ENCODE peak calls at places on chromosomes 16 and 17, in four cellular contexts. Y is stimulated activated CD8-positive, alpha-beta memory T cell treated with anti-CD3 and anti-CD28 coated beads, Interleukin-7, amount 100 ng/mL, for 1 hour; G is Peyer's patch; R is stimulated activated CD4-positive, alpha-beta T cell treated with anti-CD3 and anti-CD28 coated beads, Interleukin-12 subunit alpha, Interleukin-12 subunit beta, amount 100 ng/mL, for 4 hours. H is an unnamed sample.

GRCh38 chr17:6413073-6413472 is 21.8 kb downstream of the AIPL1 start:
- DNase-seq in Y (no peak), G (no peak), R (no peak), H (no peak)

GRCh38 chr17:50944054-50944901 is 78.1 kb upstream of the TOB1 start:
- DNase-seq in Y (peak), G (peak), R (peak), H (no peak)

GRCh38 chr16:55257971-55258613 is 65.9 kb upstream of the IRX6 start:
- DNase-seq in Y (no peak), G (no peak), R (peak), H (no peak)

GRCh38 chr17:2086306-2086705 is 31.4 kb downstream of the HIC1 start:
- DNase-seq in Y (no peak), G (no peak), R (no peak), H (no peak)

GRCh38 chr16:31194898-31195297 is 7.7 kb downstream of the PYCARD start:
- DNase-seq in Y (no peak), G (no peak), R (no peak), H (no peak)

GRCh38 chr17:72657467-72658317 is 434.8 kb downstream of the SLC39A11 start:
- DNase-seq in Y (no peak), G (no peak), R (no peak), H (no peak)

GRCh38 chr17:59238904-59239303 is 18.6 kb downstream of the GDPD1 start:
- DNase-seq in Y (no peak), G (no peak), R (no peak), H (no peak)

GRCh38 chr17:10785295-10785694 is 18.6 kb downstream of the TMEM238L start:
- DNase-seq in Y (no peak), G (no peak), R (no peak), H (no peak)

GRCh38 chr16:20814761-20815160 is 8.4 kb downstream of the REXO5 start:
- DNase-seq in Y (no peak), G (no peak), R (no peak), H (no peak)

GRCh38 chr17:76385892-76386786 is 1.7 kb downstream of the SPHK1 start:
- DNase-seq in Y (peak), G (peak), R (peak), H (no peak)

GRCh38 chr17:27559996-27560481 is 70.9 kb upstream of the LGALS9 start:
- DNase-seq in Y (no peak), G (no peak), R (no peak), H (no peak)

GRCh38 chr17:78960945-78961344 is 18.8 kb downstream of the LGALS3BP start:
- DNase-seq in Y (no peak), G (no peak), R (no peak), H (no peak)

GRCh38 chr16:11546522-11547485 is 39.9 kb downstream of the LITAF start:
- DNase-seq in Y (no peak), G (no peak), R (no peak), H (no peak)

GRCh38 chr17:47967607-47968252 is 3.2 kb upstream of the CDK5RAP3 start:
- DNase-seq in Y (no peak), G (no peak), R (no peak), H (no peak)

GRCh38 chr17:6936370-6937028 is 59.4 kb upstream of the ALOX12 start:
- DNase-seq in Y (no peak), G (peak), R (no peak), H (no peak)

GRCh38 chr17:15971108-15971507 is 26.2 kb downstream of the ADORA2B start:
- DNase-seq in Y (no peak), G (no peak), R (no peak), H (no peak)

GRCh38 chr17:65278050-65278819 is 141.1 kb downstream of the RGS9 start:
- DNase-seq in Y (no peak), G (no peak), R (peak), H (no peak)

GRCh38 chr17:27259356-27259755 is 34.6 kb upstream of the WSB1 start:
- DNase-seq in Y (no peak), G (no peak), R (no peak), H (no peak)

GRCh38 chr17:82948081-82948511 is 108.3 kb upstream of the ZNF750 start:
- DNase-seq in Y (no peak), G (no peak), R (no peak), H (no peak)

GRCh38 chr17:81396722-81397313 is 1.6 kb downstream of the BAHCC1 start:
- DNase-seq in Y (no peak), G (no peak), R (no peak), H (no peak)

GRCh38 chr17:10907370-10907769 is 69.5 kb upstream of the PIRT start:
- DNase-seq in Y (no peak), G (no peak), R (no peak), H (no peak)

GRCh38 chr16:27169511-27170071 is 33.7 kb upstream of the KDM8 start:
- DNase-seq in Y (peak), G (peak), R (peak), H (no peak)

GRCh38 chr16:56372938-56373337 is 52.4 kb downstream of the AMFR start:
- DNase-seq in Y (no peak), G (no peak), R (no peak), H (no peak)

GRCh38 chr17:9436629-9437028 is 139.0 kb downstream of the STX8 start:
- DNase-seq in Y (no peak), G (no peak), R (no peak), H (no peak)